ENCODE peak calls at places on chromosomes 7 and 10, in nine cellular contexts. J is H9; T is transverse colon; W is stomach; S is CD8-positive, alpha-beta T cell; K is fibroblast of the aortic adventitia; Y is WERI-Rb-1; V is lower leg skin; I is brain microvascular endothelial cell. Z is an unnamed sample.

GRCh38 chr7:151987748-151988529 is 31.7 kb downstream of the GALNTL5 start:
- DNase-seq in J (peak), Y (no peak), V (no peak), T (no peak), W (no peak), K (peak), S (no peak), I (peak), Z (no peak)

GRCh38 chr10:99782447-99783286 is at the start of gene ABCC2:
- DNase-seq in V (no peak), T (no peak), J (no peak), K (no peak), Y (no peak), I (no peak), W (no peak), S (no peak), Z (peak)

GRCh38 chr10:127904311-127904710 is 2.6 kb upstream of the PTPRE start:
- DNase-seq in K (no peak), W (no peak), Y (no peak), S (no peak), T (no peak), I (no peak), V (no peak), J (no peak), Z (no peak)

GRCh38 chr7:149181136-149181790 is 14.1 kb upstream of the ZNF282 start:
- DNase-seq in I (no peak), Y (no peak), W (no peak), S (no peak), K (peak), T (no peak), V (no peak), J (no peak), Z (no peak)

GRCh38 chr7:149355390-149356048 is 93.5 kb downstream of the ZNF783 start:
- DNase-seq in J (peak), I (peak), W (no peak), K (no peak), T (no peak), S (no peak), Y (no peak), V (peak), Z (peak)

GRCh38 chr10:71975087-71975890 is 11.1 kb downstream of the CHST3 start:
- DNase-seq in W (peak), K (no peak), T (peak), J (no peak), Y (no peak), I (no peak), S (no peak), V (no peak), Z (peak)

GRCh38 chr7:135713836-135714470 is 14.0 kb downstream of the SLC13A4 start:
- DNase-seq in K (no peak), S (no peak), J (no peak), T (no peak), V (no peak), I (no peak), W (no peak), Y (no peak), Z (no peak)

GRCh38 chr7:119270045-119270464 is 1002.9 kb upstream of the KCND2 start:
- DNase-seq in V (peak), J (peak), Y (peak), S (no peak), W (peak), K (peak), I (peak), T (peak), Z (peak)

GRCh38 chr7:56092789-56093531 is at the start of gene PHKG1:
- DNase-seq in W (peak), I (peak), S (no peak), J (peak), Y (peak), T (peak), K (peak), V (peak), Z (no peak)

DNA sequence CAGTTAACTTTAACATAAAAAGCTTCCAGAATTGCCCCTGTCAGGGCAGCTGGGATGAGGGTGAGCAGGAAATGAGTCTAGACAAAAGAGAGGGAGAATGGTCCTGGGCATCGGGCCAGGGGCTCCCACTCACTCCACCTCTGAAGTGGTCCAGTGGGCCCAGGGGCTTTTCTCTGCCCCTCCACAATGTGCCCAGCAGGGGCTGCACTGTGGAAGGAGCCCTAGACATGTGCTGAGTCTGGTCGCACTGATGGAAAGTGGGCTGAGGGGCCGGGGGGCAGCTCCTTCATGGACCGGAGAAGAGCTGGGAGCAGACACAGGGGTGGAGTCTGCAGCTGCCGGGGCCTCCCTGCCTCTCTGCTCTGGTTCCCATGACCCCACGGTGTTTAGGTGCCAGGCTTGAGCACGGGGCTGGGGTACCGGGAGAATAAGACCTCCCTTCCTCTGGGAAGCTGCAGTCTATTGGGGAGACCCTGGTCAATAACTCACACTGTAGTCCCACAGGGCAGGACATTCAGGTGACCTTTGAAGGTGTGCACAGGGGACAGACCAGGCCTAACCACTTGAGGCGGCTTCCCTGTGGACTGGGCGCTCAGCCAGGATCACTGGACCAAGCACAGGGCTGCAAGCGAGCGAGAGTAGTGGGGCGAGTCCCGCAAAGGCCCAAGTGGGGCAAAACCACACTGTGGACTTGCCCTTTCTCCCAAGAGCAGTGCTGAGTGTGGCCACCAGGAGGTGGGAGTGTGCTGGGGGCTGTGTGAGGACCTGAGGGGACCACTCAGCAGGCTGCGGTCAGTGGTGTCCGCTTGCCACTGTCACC is 6.1 kb downstream of the ADCY1 start:
- DNase-seq in V (no peak), I (no peak), T (no peak), J (peak), S (no peak), W (peak), K (no peak), Y (peak), Z (no peak)
- TF ChIP-seq CTCF in V (no peak), I (peak), T (no peak), J (peak), S (no peak), W (no peak), K (peak), Y (peak), Z (peak)

DNA sequence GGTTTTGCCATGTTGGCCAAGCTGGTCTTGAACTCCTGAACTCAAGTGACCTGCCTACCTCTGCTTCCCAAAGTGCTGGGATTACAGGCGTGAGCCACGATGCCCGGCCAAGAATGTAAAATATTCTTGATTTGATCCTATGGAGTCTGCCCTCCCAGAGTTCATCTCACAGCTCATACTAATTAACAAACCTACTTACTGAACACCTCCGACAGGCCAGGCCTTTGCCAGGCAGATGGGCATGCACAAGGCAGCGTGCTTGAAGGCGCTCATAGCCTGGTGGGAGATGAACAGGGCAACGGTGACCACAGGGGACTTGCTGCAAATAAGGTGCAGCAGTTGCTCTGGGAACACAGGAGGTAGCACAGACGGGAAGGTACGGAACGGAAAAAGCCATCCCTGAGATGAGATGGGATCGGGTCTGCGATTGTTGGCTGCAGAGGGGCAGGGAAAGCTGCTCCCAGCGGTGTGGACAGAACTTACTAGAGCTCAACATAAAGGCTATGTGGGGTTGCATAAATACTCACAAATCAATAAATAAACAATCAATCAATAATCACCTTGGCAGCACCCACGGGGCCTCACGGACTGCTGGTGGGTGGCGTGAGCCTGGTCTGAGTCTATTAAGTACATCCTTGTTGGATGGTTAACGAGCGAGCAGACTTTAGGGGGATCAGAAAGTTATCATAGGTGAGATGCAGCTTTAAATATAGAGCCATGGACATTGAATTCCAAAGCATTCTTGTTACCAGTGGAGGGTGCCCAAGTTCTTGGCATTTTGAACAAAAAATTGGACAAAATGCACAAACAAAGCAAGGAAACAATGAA is 4.7 kb downstream of the ACBD7 start:
- DNase-seq in K (no peak), S (no peak), V (no peak), Y (no peak), I (no peak), W (no peak), T (no peak), J (no peak), Z (no peak)
- TF ChIP-seq CTCF in K (no peak), S (no peak), V (no peak), Y (no peak), I (no peak), W (no peak), T (no peak), J (no peak), Z (no peak)

DNA sequence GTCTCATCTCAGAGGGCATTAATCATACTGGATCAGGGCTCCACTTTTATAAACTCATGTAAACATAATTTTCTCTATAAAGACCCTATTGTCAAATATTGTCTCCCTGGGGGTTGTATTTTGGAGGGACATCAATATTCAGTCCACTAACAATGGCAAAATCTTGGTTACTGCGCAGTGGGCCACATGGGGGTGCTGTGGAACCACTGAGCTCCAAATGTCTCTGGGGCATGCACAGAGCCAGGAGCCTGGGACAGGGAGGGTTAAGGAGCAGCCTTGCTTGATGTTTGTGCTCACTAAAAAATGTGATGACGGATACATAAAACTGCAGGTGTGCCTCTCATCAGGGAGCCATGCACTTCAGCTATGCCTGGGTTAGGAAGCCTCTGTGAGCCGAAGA is 62.1 kb upstream of the PRSS58 start:
- DNase-seq in J (peak), S (no peak), Y (peak), K (no peak), T (no peak), V (no peak), I (no peak), W (no peak), Z (no peak)
- TF ChIP-seq CTCF in J (peak), S (peak), Y (peak), K (peak), T (no peak), V (no peak), I (peak), W (no peak), Z (peak)

GRCh38 chr7:39379416-39379815 is 186.8 kb upstream of the YAE1 start:
- DNase-seq in J (no peak), Y (no peak), V (no peak), S (no peak), K (no peak), W (no peak), T (no peak), I (no peak), Z (no peak)

GRCh38 chr7:39375047-39375873 is 190.9 kb upstream of the YAE1 start:
- DNase-seq in V (no peak), T (no peak), W (no peak), I (no peak), Y (no peak), J (no peak), K (no peak), S (no peak), Z (no peak)

GRCh38 chr7:39372383-39372782 is 193.8 kb upstream of the YAE1 start:
- DNase-seq in T (no peak), J (no peak), K (no peak), S (no peak), I (no peak), V (no peak), W (no peak), Y (no peak), Z (no peak)

GRCh38 chr7:39375874-39376190 is 190.4 kb upstream of the YAE1 start:
- DNase-seq in V (no peak), Y (no peak), J (no peak), I (no peak), K (no peak), W (no peak), S (no peak), T (no peak), Z (no peak)
- TF ChIP-seq CTCF in V (no peak), Y (no peak), J (no peak), I (no peak), K (no peak), W (no peak), S (no peak), T (no peak), Z (no peak)

GRCh38 chr7:44257618-44258422 is 57.0 kb downstream of the YKT6 start:
- DNase-seq in V (peak), T (peak), I (peak), S (peak), W (peak), K (peak), J (no peak), Y (peak), Z (peak)
- TF ChIP-seq CTCF in V (no peak), T (no peak), I (no peak), S (no peak), W (no peak), K (peak), J (no peak), Y (peak), Z (no peak)

DNA sequence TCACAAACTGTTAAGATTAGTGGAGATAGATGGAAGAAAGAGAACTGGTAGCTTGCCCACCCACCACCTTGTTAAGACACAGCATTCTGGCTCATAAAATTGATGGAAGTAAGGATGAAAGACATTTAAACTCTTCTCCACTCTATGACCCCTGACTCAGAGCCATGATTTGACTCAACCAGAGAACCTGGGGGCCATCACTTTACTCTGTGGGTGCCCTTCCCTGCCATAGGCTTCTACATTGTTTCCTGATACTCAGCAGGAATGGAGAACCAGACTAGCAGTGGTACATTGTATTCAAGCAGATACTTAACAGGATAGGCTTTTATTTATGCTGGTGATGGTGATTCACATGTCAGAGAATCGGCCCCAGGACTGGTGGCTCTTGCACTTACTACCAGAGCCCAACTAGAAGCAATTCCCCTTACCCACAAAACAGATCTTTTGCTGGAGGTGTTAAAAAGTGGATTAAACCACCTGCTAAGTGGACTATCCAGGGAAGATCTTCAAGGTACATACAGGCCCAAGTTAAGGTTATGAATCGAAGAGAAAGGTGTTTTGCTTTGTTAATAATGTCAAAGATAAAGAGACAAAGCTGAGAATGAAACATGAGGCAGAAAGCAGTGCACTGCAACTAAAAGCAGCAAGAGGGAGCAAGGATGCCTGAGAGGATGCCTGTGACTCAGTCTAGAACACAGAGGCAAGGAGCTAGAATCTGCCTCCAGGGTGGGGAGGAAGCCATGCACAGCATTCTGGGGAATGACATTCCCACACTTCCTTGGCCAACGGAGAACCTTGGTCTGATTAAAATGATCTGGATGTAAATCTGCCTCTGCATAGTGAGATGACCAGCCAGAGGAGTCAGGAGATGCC is 36.0 kb upstream of the GLI3 start:
- DNase-seq in V (no peak), W (no peak), K (peak), T (no peak), J (peak), I (peak), Y (no peak), S (no peak), Z (no peak)
- TF ChIP-seq CTCF in V (no peak), W (no peak), K (peak), T (no peak), J (peak), I (peak), Y (peak), S (no peak), Z (no peak)